ENCODE peak calls at places on chromosomes 2 and 18, in seven cellular contexts. M, E, F, U, O, G and R are unnamed samples. For H3K9me3, the result is how much of the 10 kb centered on the place peaks cover.

GRCh38 chr2:215573495-215573894 is 137.6 kb upstream of the FN1 start:
- DNase-seq in M (no peak), E (no peak), F (no peak), U (no peak), O (no peak), G (no peak), R (no peak)

GRCh38 chr2:6254446-6254845 is 562.3 kb downstream of the SOX11 start:
- DNase-seq in M (no peak), E (no peak), F (no peak), U (no peak), O (no peak), G (no peak), R (no peak)

GRCh38 chr2:217434183-217434620 is 568.6 kb downstream of the TNS1 start:
- DNase-seq in M (peak), E (peak), F (peak), U (peak), O (peak), G (peak), R (no peak)

GRCh38 chr2:24313744-24314632 is 46.3 kb downstream of the ITSN2 start:
- DNase-seq in M (no peak), E (peak), F (no peak), U (no peak), O (no peak), G (no peak), R (no peak)

GRCh38 chr2:127411609-127412370 is 6.4 kb upstream of the PROC start:
- DNase-seq in M (no peak), E (no peak), F (no peak), U (no peak), O (peak), G (no peak), R (no peak)

GRCh38 chr2:123101434-123101833 is 923.7 kb upstream of the CNTNAP5 start:
- DNase-seq in M (no peak), E (no peak), F (no peak), U (no peak), O (no peak), G (no peak), R (no peak)

GRCh38 chr2:29317077-29317517 is 201.9 kb downstream of the CLIP4 start:
- DNase-seq in M (no peak), E (no peak), F (no peak), U (no peak), O (no peak), G (no peak), R (no peak)

GRCh38 chr2:105570757-105571156 is 171.9 kb upstream of the FHL2 start:
- DNase-seq in M (no peak), E (no peak), F (no peak), U (no peak), O (no peak), G (no peak), R (no peak)

GRCh38 chr2:189613077-189613636 is 32.6 kb upstream of the SLC40A1 start:
- DNase-seq in M (no peak), E (no peak), F (no peak), U (no peak), O (peak), G (no peak), R (no peak)

GRCh38 chr2:180876506-180876905 is 103.9 kb upstream of the UBE2E3 start:
- DNase-seq in M (no peak), E (no peak), F (no peak), U (no peak), O (no peak), G (no peak), R (no peak)

GRCh38 chr2:1730047-1730937 is 14.0 kb downstream of the PXDN start:
- DNase-seq in M (peak), E (no peak), F (peak), U (no peak), O (peak), G (peak), R (no peak)

GRCh38 chr2:130864830-130865229 is 28.1 kb downstream of the ARHGEF4 start:
- DNase-seq in M (peak), E (no peak), F (no peak), U (no peak), O (no peak), G (no peak), R (no peak)

GRCh38 chr2:60818272-60818671 is 62.2 kb downstream of the PAPOLG start:
- DNase-seq in M (no peak), E (peak), F (no peak), U (no peak), O (peak), G (no peak), R (no peak)

GRCh38 chr2:137964066-137964858 is at the start of gene HNMT:
- DNase-seq in M (peak), E (no peak), F (peak), U (no peak), O (peak), G (peak), R (no peak)

GRCh38 chr2:215712219-215712849 is 276.5 kb upstream of the FN1 start:
- DNase-seq in M (no peak), E (no peak), F (no peak), U (no peak), O (peak), G (no peak), R (no peak)

GRCh38 chr2:65710779-65711295 is 278.4 kb upstream of the SPRED2 start:
- DNase-seq in M (no peak), E (no peak), F (no peak), U (no peak), O (no peak), G (no peak), R (no peak)

GRCh38 chr18:55779711-55780590 is 192.0 kb upstream of the TCF4 start:
- DNase-seq in M (peak), E (no peak), F (peak), U (no peak), O (peak), G (peak), R (no peak)

GRCh38 chr2:127623388-127624320 is 22.3 kb upstream of the GPR17 start:
- DNase-seq in M (peak), E (no peak), F (peak), U (no peak), O (no peak), G (no peak), R (peak)

GRCh38 chr2:197273485-197273884 is 37.1 kb downstream of the ANKRD44 start:
- DNase-seq in M (peak), E (no peak), F (peak), U (no peak), O (no peak), G (no peak), R (no peak)

GRCh38 chr18:71727909-71728308 is 816.2 kb downstream of the CBLN2 start:
- DNase-seq in M (no peak), E (no peak), F (no peak), U (no peak), O (no peak), G (no peak), R (no peak)
- H3K9me3 ChIP-seq in M (under half), E (under half), F (under half), U (under half), O (under half), G (under half), R (under half)

GRCh38 chr2:240529344-240529999 is 28.3 kb downstream of the ANKMY1 start:
- DNase-seq in M (no peak), E (no peak), F (no peak), U (no peak), O (no peak), G (peak), R (no peak)
- H3K9me3 ChIP-seq in M (under half), E (under half), F (under half), U (under half), O (under half), G (under half), R (under half)

DNA sequence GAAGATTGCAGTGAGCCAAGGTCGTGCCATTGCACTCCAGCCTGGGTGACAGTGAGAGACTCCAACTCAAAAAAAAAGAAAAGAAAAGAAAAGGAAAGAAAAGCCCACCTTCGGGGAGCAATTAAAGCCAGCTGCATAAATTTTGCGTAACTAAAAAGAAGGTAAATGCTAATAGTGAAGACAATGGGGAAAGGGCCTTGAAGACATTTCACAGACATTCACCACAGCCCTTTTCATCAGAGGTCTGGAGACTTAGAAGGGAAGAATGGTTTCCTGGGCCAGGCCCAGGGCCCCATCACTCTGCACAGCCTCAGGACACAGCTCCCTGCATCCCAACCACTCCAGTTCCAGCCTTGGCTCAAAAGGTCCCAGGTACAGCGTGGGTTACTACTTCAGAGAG is 35.1 kb upstream of the MSH6 start:
- DNase-seq in M (no peak), E (no peak), F (no peak), U (no peak), O (no peak), G (no peak), R (no peak)
- H3K9me3 ChIP-seq in M (under half), E (under half), F (under half), U (under half), O (under half), G (under half), R (under half)

GRCh38 chr18:14104906-14105748 is 27.1 kb downstream of the ZNF519 start:
- DNase-seq in M (no peak), E (no peak), F (no peak), U (no peak), O (no peak), G (no peak), R (no peak)

GRCh38 chr18:14097761-14098160 is 34.5 kb downstream of the ZNF519 start:
- DNase-seq in M (no peak), E (no peak), F (no peak), U (no peak), O (no peak), G (no peak), R (no peak)

GRCh38 chr18:14098428-14098827 is 33.8 kb downstream of the ZNF519 start:
- DNase-seq in M (no peak), E (no peak), F (no peak), U (no peak), O (no peak), G (no peak), R (no peak)

DNA sequence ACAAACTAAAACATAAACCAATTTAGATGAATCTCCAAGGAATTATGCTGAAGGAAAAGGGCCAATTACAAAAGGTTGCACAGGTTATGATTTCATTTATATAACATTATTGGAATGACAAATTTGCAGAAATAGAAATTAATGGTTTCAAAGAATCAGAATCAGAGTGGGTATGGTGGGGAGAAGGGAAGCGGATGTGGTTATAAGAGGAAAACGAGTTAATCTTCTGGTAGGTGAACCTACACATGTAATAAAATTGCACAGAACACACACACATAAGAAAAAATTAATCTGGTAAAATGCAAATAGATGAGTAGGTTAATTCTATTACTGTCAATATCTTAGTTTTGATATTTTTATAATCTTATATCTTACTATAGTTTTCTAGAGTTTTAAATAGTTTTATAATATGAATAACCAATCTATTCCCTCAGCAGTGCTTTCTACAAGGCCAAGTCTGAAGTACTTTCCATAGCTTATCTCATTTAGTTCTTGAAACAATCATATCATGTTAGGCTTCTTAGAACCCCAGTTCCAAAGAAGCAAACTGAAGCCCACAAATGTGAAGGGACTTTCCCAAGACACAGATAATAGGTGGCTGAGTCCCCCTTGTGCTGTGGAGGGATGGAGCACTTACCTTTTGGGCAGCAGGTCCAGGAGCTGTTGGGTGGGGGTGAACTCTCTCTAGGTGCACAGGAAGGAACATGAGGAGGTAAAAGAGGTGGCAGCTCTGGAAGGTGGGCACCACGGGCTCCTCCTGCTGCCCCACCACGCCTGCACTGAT is 31.5 kb downstream of the ZNF519 start:
- DNase-seq in M (no peak), E (peak), F (no peak), U (no peak), O (no peak), G (no peak), R (no peak)
- H3K9me3 ChIP-seq in M (under half), E (under half), F (under half), U (under half), O (under half), G (under half), R (under half)

GRCh38 chr18:79575891-79576685 is 103.5 kb upstream of the CTDP1 start:
- DNase-seq in M (peak), E (no peak), F (peak), U (no peak), O (no peak), G (peak), R (no peak)
- H3K9me3 ChIP-seq in M (under half), E (under half), F (under half), U (under half), O (under half), G (under half), R (under half)

GRCh38 chr2:150319085-150319484 is 168.4 kb downstream of the RND3 start:
- DNase-seq in M (no peak), E (no peak), F (no peak), U (no peak), O (no peak), G (no peak), R (no peak)
- H3K9me3 ChIP-seq in M (under half), E (under half), F (under half), U (under half), O (under half), G (under half), R (under half)